ENCODE peak calls at places on chromosomes 3 and 15, in eight cellular contexts. X, T, R, O, L, K, P and E are unnamed samples. For H3K4me1, the result is how much of the 10 kb centered on the place peaks cover.

GRCh38 chr15:91555307-91555706 is 298.2 kb upstream of the SLCO3A1 start:
- DNase-seq in X (no peak), T (no peak), R (peak), O (no peak), L (no peak), K (no peak), P (no peak), E (no peak)

GRCh38 chr15:31934821-31935220 is 95.5 kb upstream of the CHRNA7 start:
- DNase-seq in X (no peak), T (no peak), R (no peak), O (no peak), L (no peak), K (no peak), P (peak), E (no peak)

GRCh38 chr3:61667417-61668213 is 106.2 kb downstream of the PTPRG start:
- DNase-seq in X (no peak), T (no peak), R (no peak), O (no peak), L (no peak), K (peak), P (peak), E (no peak)

GRCh38 chr15:67319968-67320367 is 65.4 kb downstream of the IQCH start:
- DNase-seq in X (no peak), T (no peak), R (no peak), O (no peak), L (no peak), K (no peak), P (no peak), E (no peak)

GRCh38 chr3:96192951-96193350 is 621.4 kb upstream of the EPHA6 start:
- DNase-seq in X (peak), T (no peak), R (no peak), O (no peak), L (no peak), K (no peak), P (no peak), E (no peak)

GRCh38 chr15:60682115-60682514 is 203.2 kb upstream of the ICE2 start:
- DNase-seq in X (no peak), T (no peak), R (no peak), O (no peak), L (no peak), K (no peak), P (peak), E (no peak)

GRCh38 chr3:196648856-196649255 is 9.4 kb downstream of the NRROS start:
- DNase-seq in X (no peak), T (no peak), R (no peak), O (no peak), L (no peak), K (no peak), P (peak), E (no peak)

GRCh38 chr3:123328851-123329635 is 119.8 kb downstream of the ADCY5 start:
- DNase-seq in X (peak), T (peak), R (peak), O (peak), L (peak), K (peak), P (peak), E (peak)

GRCh38 chr15:34359416-34359815 is 7.6 kb downstream of the LPCAT4 start:
- DNase-seq in X (no peak), T (no peak), R (no peak), O (no peak), L (no peak), K (peak), P (peak), E (no peak)

GRCh38 chr3:189754356-189754755 is 123.2 kb downstream of the TP63 start:
- DNase-seq in X (no peak), T (no peak), R (no peak), O (no peak), L (no peak), K (no peak), P (no peak), E (no peak)

GRCh38 chr15:98878172-98878571 is 129.4 kb downstream of the PGPEP1L start:
- DNase-seq in X (no peak), T (no peak), R (no peak), O (no peak), L (no peak), K (no peak), P (peak), E (no peak)

GRCh38 chr3:194857459-194858113 is 171.9 kb downstream of the FAM43A start:
- DNase-seq in X (no peak), T (no peak), R (no peak), O (no peak), L (no peak), K (no peak), P (no peak), E (no peak)

GRCh38 chr3:40192628-40193027 is 116.9 kb upstream of the EIF1B start:
- DNase-seq in X (no peak), T (no peak), R (peak), O (no peak), L (no peak), K (no peak), P (no peak), E (no peak)

GRCh38 chr3:119380697-119381096 is 82.7 kb downstream of the TMEM39A start:
- DNase-seq in X (peak), T (no peak), R (no peak), O (no peak), L (no peak), K (peak), P (peak), E (no peak)

GRCh38 chr3:115792206-115792955 is 169.1 kb downstream of the GAP43 start:
- DNase-seq in X (no peak), T (no peak), R (no peak), O (no peak), L (no peak), K (peak), P (peak), E (no peak)

GRCh38 chr15:84982301-84982920 is 755 bp downstream of the PDE8A start:
- DNase-seq in X (peak), T (peak), R (peak), O (peak), L (no peak), K (peak), P (peak), E (peak)

GRCh38 chr15:75200765-75201608 is 695 bp upstream of the C15orf39 start:
- DNase-seq in X (peak), T (peak), R (peak), O (no peak), L (no peak), K (peak), P (peak), E (peak)

GRCh38 chr3:46065294-46065705 is 38.0 kb upstream of the XCR1 start:
- DNase-seq in X (peak), T (no peak), R (no peak), O (peak), L (no peak), K (peak), P (no peak), E (peak)

GRCh38 chr3:175224051-175224450 is 364.9 kb downstream of the NAALADL2 start:
- DNase-seq in X (peak), T (no peak), R (no peak), O (no peak), L (no peak), K (peak), P (no peak), E (peak)

GRCh38 chr15:80512729-80513670 is 108.8 kb downstream of the ARNT2 start:
- DNase-seq in X (peak), T (no peak), R (peak), O (no peak), L (no peak), K (no peak), P (peak), E (no peak)

GRCh38 chr15:28123408-28124023 is 24.4 kb upstream of the OCA2 start:
- DNase-seq in X (peak), T (no peak), R (peak), O (peak), L (peak), K (peak), P (peak), E (peak)

GRCh38 chr3:195139876-195140240 is 131.1 kb downstream of the XXYLT1 start:
- DNase-seq in X (no peak), T (no peak), R (no peak), O (no peak), L (no peak), K (no peak), P (peak), E (no peak)

GRCh38 chr3:67653425-67654098 is 850 bp downstream of the SUCLG2 start:
- DNase-seq in X (no peak), T (no peak), R (peak), O (no peak), L (no peak), K (peak), P (peak), E (no peak)

GRCh38 chr15:60326824-60327654 is 70.7 kb downstream of the ANXA2 start:
- DNase-seq in X (no peak), T (no peak), R (peak), O (no peak), L (no peak), K (peak), P (peak), E (no peak)

GRCh38 chr3:133591271-133591742 is 17.8 kb downstream of the CDV3 start:
- DNase-seq in X (no peak), T (no peak), R (no peak), O (no peak), L (no peak), K (no peak), P (peak), E (no peak)

GRCh38 chr3:51280171-51280570 is 104.9 kb upstream of the MANF start:
- DNase-seq in X (no peak), T (no peak), R (no peak), O (no peak), L (no peak), K (no peak), P (no peak), E (no peak)

GRCh38 chr3:171457263-171458055 is 2.7 kb downstream of the TNIK start:
- DNase-seq in X (no peak), T (no peak), R (no peak), O (no peak), L (no peak), K (peak), P (no peak), E (no peak)

GRCh38 chr3:70179111-70179510 is 133.3 kb downstream of the MDFIC2 start:
- DNase-seq in X (no peak), T (no peak), R (no peak), O (no peak), L (no peak), K (no peak), P (no peak), E (no peak)

GRCh38 chr15:73989001-73989798 is 2.9 kb downstream of the STOML1 start:
- DNase-seq in X (no peak), T (peak), R (no peak), O (peak), L (no peak), K (peak), P (peak), E (peak)

GRCh38 chr15:73988075-73988969 is 3.8 kb downstream of the STOML1 start:
- DNase-seq in X (no peak), T (peak), R (no peak), O (peak), L (no peak), K (no peak), P (peak), E (no peak)

GRCh38 chr15:73986055-73986775 is 5.9 kb downstream of the STOML1 start:
- DNase-seq in X (no peak), T (no peak), R (no peak), O (peak), L (no peak), K (no peak), P (peak), E (no peak)

GRCh38 chr15:73986776-73987056 is 5.4 kb downstream of the STOML1 start:
- DNase-seq in X (no peak), T (no peak), R (no peak), O (no peak), L (no peak), K (no peak), P (no peak), E (no peak)

DNA sequence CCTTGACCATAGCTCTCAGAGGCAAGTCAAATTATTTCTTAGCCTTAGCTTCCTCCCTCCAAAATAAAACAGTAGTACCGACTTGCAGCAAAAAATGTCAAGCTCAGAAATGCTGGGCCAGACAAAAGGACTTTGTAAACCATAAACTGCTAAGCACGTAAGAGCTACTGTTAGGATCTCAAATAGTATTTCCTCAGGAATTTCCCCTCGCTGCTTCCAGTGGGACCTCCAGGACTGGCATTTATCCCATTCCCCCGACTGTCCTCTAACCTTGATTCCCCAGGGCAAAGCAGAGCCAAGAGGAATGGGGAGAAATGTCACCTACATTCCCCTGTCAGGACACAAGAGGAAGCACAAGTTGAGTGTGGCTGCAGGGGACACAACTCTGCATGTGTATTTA is 4.4 kb downstream of the STOML1 start:
- DNase-seq in X (no peak), T (no peak), R (no peak), O (peak), L (no peak), K (no peak), P (no peak), E (no peak)
- H3K4me1 ChIP-seq in X (half or more), T (under half), R (under half), O (under half), L (half or more), K (under half), P (half or more), E (under half)

GRCh38 chr3:128483657-128484403 is 9.2 kb downstream of the GATA2 start:
- DNase-seq in X (no peak), T (no peak), R (peak), O (peak), L (no peak), K (no peak), P (peak), E (peak)
- H3K4me3 ChIP-seq in X (no peak), T (peak), R (peak), O (no peak), L (no peak), K (no peak), P (peak), E (peak)

DNA sequence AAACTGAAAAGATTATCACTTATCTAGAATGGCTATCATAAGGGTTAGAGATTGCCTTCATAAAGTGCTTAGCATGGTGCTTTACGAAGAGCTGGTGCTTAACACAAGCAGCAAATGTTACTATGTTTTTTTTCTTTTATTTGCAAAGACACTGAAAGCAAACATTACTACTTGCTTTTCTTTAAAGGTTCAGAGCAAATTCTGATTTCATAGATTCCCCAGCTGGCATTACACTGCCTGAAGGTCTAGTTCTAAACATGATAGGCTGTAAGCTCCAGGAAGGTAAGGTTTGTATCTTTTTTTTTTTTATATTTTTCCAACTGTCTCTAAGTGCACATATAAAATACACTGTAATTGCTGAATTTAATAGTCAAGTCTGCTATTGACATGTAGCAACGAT is 71.9 kb downstream of the UQCC5 start:
- DNase-seq in X (no peak), T (no peak), R (no peak), O (no peak), L (no peak), K (no peak), P (no peak), E (no peak)
- H3K27ac ChIP-seq in X (no peak), T (no peak), R (peak), O (no peak), L (no peak), K (no peak), P (no peak), E (no peak)

GRCh38 chr15:70647396-70647795 is 116.0 kb downstream of the UACA start:
- DNase-seq in X (no peak), T (no peak), R (no peak), O (no peak), L (no peak), K (no peak), P (no peak), E (no peak)
- H3K4me1 ChIP-seq in X (under half), T (under half), R (under half), O (under half), L (under half), K (under half), P (under half), E (under half)